ENCODE peak calls at places on chromosomes 3 and 15, in ten cellular contexts. V, R, D, A, B, Z, H, U, N and E are unnamed samples.

GRCh38 chr3:58035512-58035867 is 27.3 kb downstream of the FLNB start:
- DNase-seq in V (no peak), U (no peak), A (no peak), D (no peak), Z (no peak), N (no peak), H (no peak), R (no peak), B (no peak), E (no peak)

GRCh38 chr15:32919749-32920414 is 202.1 kb downstream of the GREM1 start:
- DNase-seq in Z (no peak), V (no peak), N (no peak), U (no peak), B (no peak), R (no peak), A (no peak), H (no peak), D (no peak), E (no peak)

GRCh38 chr15:91561371-91562100 is 292.0 kb upstream of the SLCO3A1 start:
- DNase-seq in R (no peak), N (no peak), B (no peak), U (peak; percentile 3), V (peak; percentile 35), H (no peak), A (no peak), D (no peak), Z (peak; percentile 98), E (no peak)

GRCh38 chr3:76487446-76487845 is 552.5 kb upstream of the ROBO2 start:
- DNase-seq in R (no peak), Z (no peak), V (no peak), D (no peak), H (no peak), N (no peak), B (no peak), U (no peak), A (no peak), E (no peak)

GRCh38 chr3:194367992-194368841 is 1.3 kb downstream of the LRRC15 start:
- DNase-seq in U (peak; percentile 40), N (no peak), H (no peak), V (no peak), D (no peak), A (no peak), R (no peak), Z (no peak), B (no peak), E (no peak)

GRCh38 chr15:88221836-88222235 is 34.7 kb downstream of the NTRK3 start:
- DNase-seq in R (no peak), A (no peak), U (no peak), H (no peak), N (no peak), Z (no peak), D (no peak), V (no peak), B (no peak), E (no peak)

GRCh38 chr3:52739725-52740124 is 31.0 kb downstream of the NEK4 start:
- DNase-seq in H (no peak), B (no peak), Z (no peak), R (no peak), A (no peak), V (no peak), D (no peak), N (no peak), U (no peak), E (no peak)

GRCh38 chr3:101146946-101147345 is 153.7 kb upstream of the ABI3BP start:
- DNase-seq in H (no peak), R (no peak), B (no peak), D (no peak), A (no peak), V (no peak), N (no peak), Z (no peak), U (peak; percentile 9), E (no peak)

GRCh38 chr3:8596706-8597514 is 47.7 kb downstream of the SSUH2 start:
- DNase-seq in V (no peak), N (no peak), R (no peak), Z (peak; percentile 64), A (no peak), B (no peak), U (no peak), D (no peak), H (no peak), E (no peak)

GRCh38 chr15:65410036-65410435 is 12.7 kb downstream of the IGDCC4 start:
- DNase-seq in V (no peak), H (no peak), D (no peak), A (no peak), R (no peak), U (no peak), B (no peak), N (peak; percentile 21), Z (no peak), E (no peak)

GRCh38 chr15:52003710-52004109 is 15.3 kb upstream of the MAPK6 start:
- DNase-seq in D (no peak), H (no peak), Z (no peak), V (no peak), U (no peak), B (no peak), R (no peak), N (no peak), A (no peak), E (no peak)

GRCh38 chr15:55742498-55742926 is 440 bp downstream of the PRTG start:
- DNase-seq in A (no peak), B (no peak), R (peak; percentile 17), Z (no peak), N (no peak), U (peak; percentile 66), D (no peak), H (peak; percentile 65), V (peak; percentile 52), E (peak; percentile 33)

GRCh38 chr15:75578206-75578947 is 738 bp downstream of the PTPN9 start:
- DNase-seq in B (peak; percentile 44), N (peak; percentile 89), U (peak; percentile 70), R (peak; percentile 27), A (no peak), Z (peak; percentile 14), D (peak; percentile 7), V (no peak), H (peak; percentile 68), E (peak; percentile 29)

GRCh38 chr3:53163459-53164387 is 2.7 kb downstream of the PRKCD start:
- DNase-seq in A (no peak), U (no peak), B (no peak), V (no peak), R (no peak), Z (no peak), H (no peak), N (no peak), D (no peak), E (no peak)

GRCh38 chr3:177673105-177673804 is 476.0 kb upstream of the TBL1XR1 start:
- DNase-seq in R (no peak), N (no peak), A (no peak), Z (no peak), H (no peak), D (no peak), V (no peak), B (no peak), U (no peak), E (no peak)

GRCh38 chr15:51878446-51879386 is 49.3 kb downstream of the TMOD3 start:
- DNase-seq in B (no peak), N (no peak), R (no peak), H (no peak), Z (no peak), U (no peak), D (no peak), V (no peak), A (no peak), E (no peak)

GRCh38 chr3:198032445-198032936 is 72.5 kb downstream of the LMLN start:
- DNase-seq in B (no peak), H (no peak), D (no peak), N (no peak), A (no peak), R (peak; percentile 35), V (no peak), Z (no peak), U (no peak), E (no peak)

GRCh38 chr15:98873441-98874218 is 134.0 kb downstream of the PGPEP1L start:
- DNase-seq in R (no peak), N (peak; percentile 79), D (no peak), Z (peak; percentile 90), B (no peak), V (no peak), H (no peak), U (peak; percentile 78), A (no peak), E (no peak)
- H3K4me1 ChIP-seq in R (peaks cover 91% of the 10 kb centered on the region), N (peaks cover 8% of the 10 kb centered on the region), D (no peaks in the 10 kb centered on the region), Z (peaks cover 44% of the 10 kb centered on the region), B (peaks cover 34% of the 10 kb centered on the region), V (no peaks in the 10 kb centered on the region), H (peaks cover 72% of the 10 kb centered on the region), U (peaks cover 41% of the 10 kb centered on the region), A (peaks cover 96% of the 10 kb centered on the region), E (peaks cover 44% of the 10 kb centered on the region)

GRCh38 chr15:74384566-74385441 is 17.4 kb upstream of the CYP11A1 start:
- DNase-seq in Z (peak; percentile 96), B (peak; percentile 46), A (no peak), N (peak; percentile 94), R (no peak), D (peak; percentile 24), U (no peak), H (peak; percentile 66), V (no peak), E (peak; percentile 49)
- H3K4me1 ChIP-seq in Z (peaks cover 75% of the 10 kb centered on the region), B (peaks cover 5% of the 10 kb centered on the region), A (no peaks in the 10 kb centered on the region), N (peaks cover 59% of the 10 kb centered on the region), R (peaks cover 40% of the 10 kb centered on the region), D (peaks cover 37% of the 10 kb centered on the region), U (peaks cover 19% of the 10 kb centered on the region), H (peaks cover 22% of the 10 kb centered on the region), V (no peaks in the 10 kb centered on the region), E (no peaks in the 10 kb centered on the region)

DNA sequence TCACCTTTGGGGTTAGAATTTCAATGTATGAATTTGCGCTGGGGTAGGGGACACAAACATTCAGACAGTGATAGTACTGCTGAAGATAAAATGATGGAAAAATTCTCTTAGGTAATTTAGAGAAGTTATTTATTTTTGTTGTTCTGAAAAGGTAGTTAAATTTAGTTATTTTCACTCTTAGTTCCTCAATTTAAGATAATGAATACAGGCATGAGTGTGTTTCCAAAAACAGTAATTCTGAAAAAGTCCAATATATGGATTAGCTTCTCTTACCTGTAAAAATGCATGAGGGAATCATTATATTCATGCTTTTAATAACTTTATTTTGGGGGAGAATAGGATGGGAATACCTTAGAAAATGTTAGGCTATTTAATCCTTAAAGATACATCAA is 103.7 kb downstream of the FNDC3B start:
- DNase-seq in N (no peak), A (no peak), D (no peak), R (no peak), V (no peak), H (no peak), B (no peak), Z (no peak), U (no peak), E (no peak)
- H3K4me1 ChIP-seq in N (peaks cover 63% of the 10 kb centered on the region), A (peaks cover 65% of the 10 kb centered on the region), D (peaks cover 26% of the 10 kb centered on the region), R (peaks cover 77% of the 10 kb centered on the region), V (peaks cover 29% of the 10 kb centered on the region), H (peaks cover 42% of the 10 kb centered on the region), B (peaks cover 55% of the 10 kb centered on the region), Z (peaks cover 55% of the 10 kb centered on the region), U (peaks cover 44% of the 10 kb centered on the region), E (peaks cover 42% of the 10 kb centered on the region)

GRCh38 chr15:66838671-66839239 is 136.7 kb downstream of the SMAD6 start:
- DNase-seq in N (no peak), U (no peak), B (no peak), Z (no peak), A (no peak), H (no peak), R (no peak), D (no peak), V (no peak), E (no peak)
- H3K4me1 ChIP-seq in N (peaks cover 24% of the 10 kb centered on the region), U (peaks cover 26% of the 10 kb centered on the region), B (peaks cover 19% of the 10 kb centered on the region), Z (peaks cover 12% of the 10 kb centered on the region), A (peaks cover 41% of the 10 kb centered on the region), H (peaks cover 42% of the 10 kb centered on the region), R (peaks cover 45% of the 10 kb centered on the region), D (no peaks in the 10 kb centered on the region), V (no peaks in the 10 kb centered on the region), E (no peaks in the 10 kb centered on the region)